ENCODE peak calls at places on chromosomes 6 and 20, in ten cellular contexts. G is K562; Q is esophagus squamous epithelium; N is tibial artery; L is lower lobe of right lung; Y is pancreas; F is effector memory CD4-positive, alpha-beta T cell; P is heart right ventricle; I is left ventricle myocardium inferior; K is adrenal gland. M is an unnamed sample. For H3K9me3, the result is how much of the 10 kb centered on the place peaks cover.

GRCh38 chr6:10526156-10526555 is 5.0 kb downstream of the GCNT2 start:
- DNase-seq in Y (no peak), N (no peak), L (no peak), F (no peak), G (no peak), Q (no peak), K (no peak), I (no peak), P (no peak), M (no peak)

GRCh38 chr6:28867078-28867414 is 56.7 kb downstream of the TRIM27 start:
- DNase-seq in L (no peak), K (no peak), N (no peak), G (peak), Y (no peak), Q (no peak), I (no peak), F (no peak), P (no peak), M (no peak)

GRCh38 chr6:79627422-79627821 is 3.7 kb upstream of the SH3BGRL2 start:
- DNase-seq in Y (no peak), I (no peak), P (no peak), L (no peak), K (no peak), G (no peak), N (no peak), Q (no peak), F (no peak), M (no peak)

GRCh38 chr6:142637624-142638023 is 307.4 kb downstream of the HIVEP2 start:
- DNase-seq in G (no peak), L (no peak), Y (no peak), F (no peak), K (no peak), N (no peak), I (no peak), P (no peak), Q (no peak), M (no peak)

GRCh38 chr20:59585714-59586404 is 18.5 kb upstream of the PHACTR3 start:
- DNase-seq in Q (no peak), N (no peak), F (no peak), Y (no peak), G (no peak), L (no peak), I (no peak), P (no peak), K (no peak), M (no peak)

GRCh38 chr20:44571367-44571766 is 11.0 kb upstream of the PKIG start:
- DNase-seq in F (no peak), P (no peak), Q (no peak), N (no peak), G (no peak), Y (no peak), L (no peak), K (no peak), I (no peak), M (no peak)

GRCh38 chr6:141105481-141105880 is 1027.2 kb upstream of the GJE1 start:
- DNase-seq in L (no peak), G (no peak), K (no peak), Y (no peak), P (no peak), N (no peak), I (no peak), F (no peak), Q (no peak), M (no peak)

GRCh38 chr6:147769496-147770087 is 261.1 kb downstream of the SAMD5 start:
- DNase-seq in Q (no peak), Y (no peak), F (no peak), G (no peak), N (no peak), L (no peak), I (no peak), K (no peak), P (no peak), M (no peak)

GRCh38 chr20:35704514-35705261 is 5.5 kb downstream of the ROMO1 start:
- DNase-seq in I (no peak), Y (no peak), L (no peak), K (no peak), N (no peak), F (no peak), Q (no peak), P (no peak), G (no peak), M (no peak)

GRCh38 chr6:161228096-161228495 is 45.8 kb downstream of the AGPAT4 start:
- DNase-seq in G (no peak), Y (no peak), L (no peak), F (no peak), Q (no peak), N (peak), I (no peak), K (no peak), P (no peak), M (no peak)

GRCh38 chr20:32252189-32252588 is 25.3 kb upstream of the KIF3B start:
- DNase-seq in P (no peak), N (no peak), F (no peak), L (no peak), K (no peak), I (no peak), G (no peak), Q (no peak), Y (no peak), M (no peak)

GRCh38 chr20:49028684-49029083 is 17.4 kb upstream of the CSE1L start:
- DNase-seq in G (peak), P (no peak), Y (no peak), L (no peak), N (no peak), I (no peak), F (no peak), Q (no peak), K (no peak), M (no peak)

GRCh38 chr6:89146748-89147715 is 1.2 kb downstream of the PM20D2 start:
- DNase-seq in P (no peak), Y (peak), K (peak), L (no peak), N (no peak), Q (no peak), G (no peak), F (no peak), I (no peak), M (no peak)

GRCh38 chr6:87589693-87590416 is at the start of the genes ORC3 and RARS2:
- DNase-seq in Q (peak), I (peak), P (peak), F (peak), L (peak), K (peak), N (peak), Y (peak), G (peak), M (peak)

GRCh38 chr20:18477821-18478220 is 10.6 kb downstream of the POLR3F start:
- DNase-seq in F (no peak), N (no peak), L (no peak), I (no peak), P (no peak), K (no peak), Q (no peak), G (no peak), Y (no peak), M (no peak)

GRCh38 chr20:478010-478948 is 15.9 kb upstream of the TBC1D20 start:
- DNase-seq in Q (no peak), N (no peak), F (no peak), P (no peak), L (no peak), I (no peak), K (no peak), G (no peak), Y (no peak), M (no peak)

GRCh38 chr6:142088858-142089216 is 43.9 kb upstream of the GJE1 start:
- DNase-seq in K (peak), P (no peak), F (no peak), N (no peak), I (no peak), L (no peak), G (peak), Y (no peak), Q (no peak), M (no peak)

GRCh38 chr6:133953634-133954415 is 801 bp downstream of the TBPL1 start:
- DNase-seq in K (no peak), N (no peak), Y (no peak), P (no peak), F (no peak), L (no peak), I (no peak), Q (no peak), G (peak), M (no peak)

GRCh38 chr6:42898891-42899361 is 16.9 kb upstream of the PTCRA start:
- DNase-seq in N (peak), F (peak), G (peak), Q (peak), L (peak), P (no peak), K (peak), Y (peak), I (peak), M (no peak)

GRCh38 chr6:7425808-7426190 is 36.2 kb downstream of the RIOK1 start:
- DNase-seq in Y (no peak), F (no peak), I (no peak), G (no peak), K (no peak), Q (no peak), L (no peak), P (no peak), N (no peak), M (no peak)

GRCh38 chr20:58017237-58017969 is 211.1 kb downstream of the ANKRD60 start:
- DNase-seq in K (no peak), Y (peak), I (no peak), Q (no peak), F (no peak), P (peak), G (no peak), L (no peak), N (peak), M (no peak)

GRCh38 chr6:159981591-159982245 is 12.8 kb downstream of the IGF2R start:
- DNase-seq in P (no peak), K (peak), Y (peak), I (no peak), Q (no peak), L (peak), N (peak), G (peak), F (peak), M (no peak)

GRCh38 chr20:37202267-37202943 is 23.1 kb upstream of the MROH8 start:
- DNase-seq in K (peak), G (peak), Y (no peak), P (no peak), I (no peak), N (peak), L (no peak), Q (no peak), F (no peak), M (no peak)

GRCh38 chr6:147262943-147263342 is 58.7 kb downstream of the STXBP5 start:
- DNase-seq in Q (no peak), K (no peak), N (no peak), L (no peak), P (no peak), G (no peak), F (no peak), Y (no peak), I (no peak), M (no peak)

GRCh38 chr20:59137532-59137931 is 26.1 kb upstream of the ZNF831 start:
- DNase-seq in N (no peak), L (no peak), G (no peak), Q (no peak), K (no peak), P (peak), F (no peak), Y (no peak), I (peak), M (no peak)

GRCh38 chr20:40961176-40961575 is 67.4 kb upstream of the TOP1 start:
- DNase-seq in L (no peak), K (no peak), Q (no peak), P (no peak), I (no peak), G (no peak), F (no peak), Y (no peak), N (no peak), M (no peak)

GRCh38 chr6:99016355-99016754 is 68.6 kb upstream of the FBXL4 start:
- DNase-seq in Q (no peak), Y (no peak), G (no peak), L (no peak), F (no peak), K (no peak), I (no peak), N (no peak), P (no peak), M (no peak)

GRCh38 chr6:2447318-2447717 is 201.9 kb upstream of the GMDS start:
- DNase-seq in Y (no peak), K (no peak), I (no peak), L (no peak), F (no peak), P (no peak), G (no peak), N (no peak), Q (no peak), M (no peak)

GRCh38 chr6:11833626-11834592 is 55.3 kb upstream of the ADTRP start:
- DNase-seq in G (peak), I (no peak), N (no peak), L (peak), F (no peak), Y (peak), K (no peak), Q (no peak), P (no peak), M (no peak)

GRCh38 chr20:59790388-59790787 is 143.0 kb downstream of the SYCP2 start:
- DNase-seq in N (no peak), F (no peak), Y (no peak), Q (no peak), L (no peak), K (no peak), I (no peak), G (no peak), P (no peak), M (no peak)

GRCh38 chr6:21413428-21413827 is 180.1 kb upstream of the SOX4 start:
- DNase-seq in I (no peak), Y (no peak), G (no peak), K (no peak), N (no peak), P (no peak), Q (no peak), F (no peak), L (no peak), M (no peak)
- H3K27ac ChIP-seq in I (no peak), Y (no peak), G (no peak), K (no peak), N (no peak), P (no peak), Q (no peak), F (no peak), L (no peak), M (no peak)

GRCh38 chr6:169409742-169410312 is 156.2 kb upstream of the THBS2 start:
- DNase-seq in Q (no peak), L (no peak), Y (no peak), I (no peak), P (no peak), N (no peak), F (no peak), K (no peak), G (peak), M (no peak)
- H3K9me3 ChIP-seq in Q (under half), L (under half), Y (under half), I (under half), P (under half), N (under half), F (under half), K (under half), G (under half), M (under half)

GRCh38 chr6:155142902-155143609 is 120.8 kb upstream of the CLDN20 start:
- DNase-seq in K (no peak), P (no peak), F (no peak), L (no peak), N (no peak), G (no peak), Q (no peak), Y (no peak), I (no peak), M (no peak)
- H3K27ac ChIP-seq in K (peak), P (peak), F (peak), L (no peak), N (peak), G (no peak), Q (peak), Y (peak), I (peak), M (peak)

GRCh38 chr20:63357921-63358905 is 2.9 kb downstream of the CHRNA4 start:
- DNase-seq in G (no peak), Y (peak), I (peak), P (peak), L (no peak), Q (no peak), F (no peak), N (no peak), K (no peak), M (no peak)
- H3K9me3 ChIP-seq in G (under half), Y (under half), I (under half), P (under half), L (under half), Q (under half), F (under half), N (under half), K (under half), M (under half)

GRCh38 chr20:64057628-64058498 is 5.1 kb upstream of the TCEA2 start:
- DNase-seq in N (peak), Y (peak), I (peak), F (peak), L (peak), P (peak), Q (no peak), K (peak), G (peak), M (no peak)
- H3K27ac ChIP-seq in N (no peak), Y (no peak), I (peak), F (no peak), L (peak), P (peak), Q (peak), K (peak), G (no peak), M (no peak)

GRCh38 chr6:24673625-24674024 is 6.7 kb downstream of the ACOT13 start:
- DNase-seq in I (no peak), Y (no peak), K (no peak), P (no peak), F (no peak), N (no peak), G (no peak), Q (no peak), L (no peak), M (no peak)
- H3K9me3 ChIP-seq in I (under half), Y (under half), K (under half), P (under half), F (under half), N (under half), G (under half), Q (under half), L (under half), M (under half)

DNA sequence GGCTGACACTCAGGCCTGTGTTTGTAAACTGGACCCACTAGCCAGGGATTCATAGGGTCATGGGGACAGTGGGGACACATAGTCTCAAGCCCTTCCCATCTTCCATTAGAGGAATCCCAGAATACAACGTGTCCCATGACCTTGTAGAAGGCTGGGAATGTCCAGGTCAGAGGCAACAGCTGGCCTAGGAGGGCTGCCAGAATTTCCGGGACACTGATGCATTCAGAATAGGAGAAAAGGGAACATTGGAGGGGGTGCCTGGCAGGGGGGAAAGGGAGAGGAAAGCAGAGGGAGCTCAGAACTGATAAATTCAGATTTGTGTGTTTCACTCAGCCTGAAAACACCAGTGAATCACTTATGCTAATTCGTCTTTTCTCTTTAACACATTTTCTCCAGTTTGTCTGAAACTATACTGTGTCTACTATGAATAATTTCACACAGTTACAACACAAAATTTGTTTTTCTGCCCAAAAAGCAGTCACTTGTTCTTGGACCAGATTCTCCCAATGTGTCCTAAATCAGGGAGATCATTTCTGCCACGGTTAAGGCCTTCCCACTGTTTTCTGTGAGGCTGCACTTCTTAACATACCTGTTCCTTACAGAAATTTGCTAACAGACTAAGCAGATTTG is 35.4 kb upstream of the BMP2 start:
- DNase-seq in P (peak), Q (no peak), Y (no peak), G (no peak), I (peak), F (no peak), K (peak), L (peak), N (peak), M (no peak)
- H3K27ac ChIP-seq in P (peak), Q (peak), Y (no peak), G (no peak), I (peak), F (no peak), K (peak), L (peak), N (no peak), M (no peak)

DNA sequence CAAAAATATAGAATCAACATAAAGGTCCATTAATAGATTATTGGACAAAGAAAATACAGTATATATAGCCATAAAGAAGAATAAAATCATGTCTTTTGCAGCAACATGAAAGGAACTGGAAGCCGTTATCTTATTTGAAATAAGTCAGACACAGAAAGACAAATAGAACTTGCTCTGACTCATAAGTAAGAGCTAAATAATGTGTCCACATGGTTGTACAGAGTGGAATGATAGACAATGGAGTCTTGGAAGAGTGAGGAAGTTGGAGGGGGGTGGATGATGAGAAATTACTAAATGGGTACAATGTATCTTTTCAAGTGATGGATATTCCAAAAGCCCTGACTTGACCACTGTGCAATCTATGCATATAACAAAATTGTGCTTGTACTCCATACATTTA is 613.5 kb downstream of the PHF3 start:
- DNase-seq in Q (no peak), Y (no peak), G (no peak), N (no peak), F (no peak), K (no peak), I (no peak), L (no peak), P (no peak), M (no peak)
- H3K9me3 ChIP-seq in Q (under half), Y (under half), G (under half), N (under half), F (under half), K (under half), I (under half), L (under half), P (under half), M (under half)

GRCh38 chr6:30880563-30881252 is 3.6 kb upstream of the DDR1 start:
- DNase-seq in L (no peak), P (no peak), Q (no peak), G (no peak), N (no peak), F (no peak), I (no peak), K (no peak), Y (no peak), M (no peak)

GRCh38 chr6:30882764-30883475 is 1.4 kb upstream of the DDR1 start:
- DNase-seq in P (no peak), Q (no peak), Y (peak), K (peak), L (peak), F (no peak), N (no peak), G (peak), I (no peak), M (no peak)

GRCh38 chr6:30883476-30883742 is 910 bp upstream of the DDR1 start:
- DNase-seq in F (no peak), N (no peak), G (no peak), L (no peak), I (no peak), Q (no peak), K (no peak), Y (no peak), P (no peak), M (no peak)

GRCh38 chr6:30881392-30881986 is 2.8 kb upstream of the DDR1 start:
- DNase-seq in P (no peak), L (no peak), G (no peak), N (no peak), Y (no peak), Q (no peak), I (no peak), F (no peak), K (no peak), M (no peak)

DNA sequence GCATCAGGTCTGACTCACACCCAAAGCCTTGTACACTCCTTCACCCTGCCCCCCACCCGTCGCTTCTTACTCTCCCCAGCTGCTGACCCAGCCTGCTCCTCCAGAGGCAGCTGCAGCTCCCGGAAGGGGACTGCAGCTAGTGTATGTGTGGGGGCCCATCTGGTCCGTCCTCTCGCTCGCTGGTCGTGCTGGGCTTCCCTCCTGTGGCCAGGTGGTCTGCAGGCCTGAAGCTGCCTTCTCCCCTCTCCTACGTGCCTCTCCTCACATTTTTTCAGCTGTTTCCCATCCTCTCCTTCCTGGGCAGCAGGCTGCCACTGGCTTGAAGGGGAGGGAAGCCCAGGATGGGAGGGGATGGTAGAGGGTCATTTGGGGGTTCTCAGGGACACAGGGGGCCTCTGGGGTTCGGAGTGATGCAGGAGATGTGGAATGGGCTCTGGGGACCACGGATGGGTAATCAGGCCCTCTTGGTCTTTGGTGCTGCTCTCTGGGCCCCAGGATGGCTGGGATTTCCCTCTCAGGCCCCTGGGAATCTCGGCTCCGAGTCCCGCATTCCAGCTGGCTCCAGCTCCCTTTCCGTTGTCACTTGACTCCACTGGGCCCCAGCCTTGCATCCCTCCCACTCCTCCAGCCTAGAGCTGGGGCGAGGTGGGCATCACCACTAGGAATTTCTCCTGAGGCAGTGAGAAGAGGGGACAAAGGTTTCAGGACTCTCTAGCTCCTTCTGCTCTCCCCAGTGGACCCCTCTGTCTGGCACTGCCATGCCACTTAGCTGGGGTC is 2.1 kb upstream of the DDR1 start:
- DNase-seq in G (no peak), K (no peak), L (no peak), N (no peak), Y (no peak), I (no peak), F (no peak), Q (no peak), P (no peak), M (no peak)
- H3K27ac ChIP-seq in G (no peak), K (peak), L (peak), N (peak), Y (peak), I (peak), F (no peak), Q (peak), P (peak), M (peak)

M was measured in thoracic aorta.